ENCODE peak calls at places on chromosomes 13 and 19, in ten cellular contexts. H is CD8-positive, alpha-beta T cell; V is cardiac fibroblast; A is Kasumi-1; S is stimulated activated CD4-positive, alpha-beta T cell treated with anti-CD3 and anti-CD28 coated beads, Interleukin-12 subunit alpha, Interleukin-12 subunit beta, amount 100 ng/mL, for 48 hours; C is vagina; G is right atrium auricular region; K is stimulated activated CD8-positive, alpha-beta memory T cell treated with anti-CD3 and anti-CD28 coated beads, Interleukin-4, amount 100 ng/mL, for 24 hours; R is neural crest cell; M is body of pancreas. X is an unnamed sample.

GRCh38 chr13:95679722-95680121 is 2.8 kb downstream of the DNAJC3 start:
- DNase-seq in H (no peak), V (no peak), A (no peak), S (no peak), C (no peak), G (no peak), K (no peak), R (no peak), M (no peak), X (no peak)

GRCh38 chr13:99782669-99783068 is 188.9 kb downstream of the ZIC5 start:
- DNase-seq in H (no peak), V (no peak), A (no peak), S (no peak), C (no peak), G (no peak), K (no peak), R (no peak), M (no peak), X (no peak)

GRCh38 chr13:32023698-32024097 is 7.9 kb upstream of the FRY start:
- DNase-seq in H (no peak), V (no peak), A (peak), S (no peak), C (no peak), G (no peak), K (no peak), R (no peak), M (no peak), X (no peak)

GRCh38 chr19:55640043-55640576 is 692 bp upstream of the ZNF580 start:
- DNase-seq in H (peak), V (peak), A (no peak), S (peak), C (no peak), G (no peak), K (peak), R (no peak), M (peak), X (no peak)

GRCh38 chr19:14977128-14977527 is 2.5 kb downstream of the SLC1A6 start:
- DNase-seq in H (no peak), V (no peak), A (no peak), S (no peak), C (no peak), G (no peak), K (no peak), R (no peak), M (no peak), X (no peak)

GRCh38 chr13:47184311-47184710 is 287.5 kb upstream of the HTR2A start:
- DNase-seq in H (no peak), V (peak), A (no peak), S (no peak), C (no peak), G (no peak), K (no peak), R (no peak), M (no peak), X (no peak)

GRCh38 chr13:94344126-94344863 is 135.2 kb downstream of the DCT start:
- DNase-seq in H (no peak), V (peak), A (no peak), S (no peak), C (peak), G (no peak), K (no peak), R (no peak), M (no peak), X (no peak)

GRCh38 chr13:35744566-35745203 is 268.2 kb upstream of the MAB21L1 start:
- DNase-seq in H (no peak), V (peak), A (no peak), S (no peak), C (peak), G (no peak), K (no peak), R (no peak), M (no peak), X (no peak)

X was measured in neuronal stem cell.